ENCODE peak calls at places on chromosomes 4 and X, in six cellular contexts. E, N, U, B, Q and V are unnamed samples.
A peak's percentile ranks its signal among the peaks of the same experiment; 100 is the strongest.

GRCh38 chr4:48641401-48641800 is 138.7 kb downstream of the FRYL start:
- DNase-seq in E (no peak), N (no peak), U (no peak), B (no peak), Q (no peak), V (no peak)

GRCh38 chr4:108160741-108161352 is 7.9 kb downstream of the LEF1 start:
- DNase-seq in E (no peak), N (no peak), U (no peak), B (no peak), Q (no peak), V (no peak)

GRCh38 chrX:107894038-107894437 is 68.4 kb downstream of the MID2 start:
- DNase-seq in E (peak; percentile 40), N (no peak), U (peak; percentile 69), B (peak; percentile 77), Q (no peak), V (peak; percentile 11)

GRCh38 chrX:41799661-41800060 is 75.7 kb downstream of the GPR82 start:
- DNase-seq in E (no peak), N (no peak), U (no peak), B (no peak), Q (no peak), V (no peak)

GRCh38 chr4:40455340-40455902 is 120.3 kb downstream of the CHRNA9 start:
- DNase-seq in E (no peak), N (no peak), U (peak; percentile 8), B (peak; percentile 50), Q (no peak), V (no peak)

GRCh38 chr4:109303141-109303499 is 662 bp upstream of the COL25A1 start:
- DNase-seq in E (no peak), N (peak; percentile 14), U (no peak), B (no peak), Q (no peak), V (no peak)

GRCh38 chrX:13518126-13518525 is 51.3 kb upstream of the EGFL6 start:
- DNase-seq in E (no peak), N (no peak), U (no peak), B (peak; percentile 3), Q (no peak), V (no peak)

GRCh38 chr4:157204634-157205244 is 15.8 kb upstream of the GRIA2 start:
- DNase-seq in E (no peak), N (no peak), U (peak; percentile 19), B (peak; percentile 44), Q (no peak), V (no peak)

GRCh38 chr4:124903995-124904722 is 191.6 kb upstream of the ANKRD50 start:
- DNase-seq in E (peak; percentile 54), N (no peak), U (peak; percentile 72), B (peak; percentile 71), Q (no peak), V (peak; percentile 54)

GRCh38 chr4:4249876-4250275 is 1.9 kb upstream of the TMEM128 start:
- DNase-seq in E (no peak), N (no peak), U (no peak), B (no peak), Q (no peak), V (no peak)

GRCh38 chrX:133215747-133216146 is 2.4 kb downstream of the TFDP3 start:
- DNase-seq in E (peak; percentile 7), N (no peak), U (peak; percentile 31), B (peak; percentile 53), Q (no peak), V (no peak)

DNA sequence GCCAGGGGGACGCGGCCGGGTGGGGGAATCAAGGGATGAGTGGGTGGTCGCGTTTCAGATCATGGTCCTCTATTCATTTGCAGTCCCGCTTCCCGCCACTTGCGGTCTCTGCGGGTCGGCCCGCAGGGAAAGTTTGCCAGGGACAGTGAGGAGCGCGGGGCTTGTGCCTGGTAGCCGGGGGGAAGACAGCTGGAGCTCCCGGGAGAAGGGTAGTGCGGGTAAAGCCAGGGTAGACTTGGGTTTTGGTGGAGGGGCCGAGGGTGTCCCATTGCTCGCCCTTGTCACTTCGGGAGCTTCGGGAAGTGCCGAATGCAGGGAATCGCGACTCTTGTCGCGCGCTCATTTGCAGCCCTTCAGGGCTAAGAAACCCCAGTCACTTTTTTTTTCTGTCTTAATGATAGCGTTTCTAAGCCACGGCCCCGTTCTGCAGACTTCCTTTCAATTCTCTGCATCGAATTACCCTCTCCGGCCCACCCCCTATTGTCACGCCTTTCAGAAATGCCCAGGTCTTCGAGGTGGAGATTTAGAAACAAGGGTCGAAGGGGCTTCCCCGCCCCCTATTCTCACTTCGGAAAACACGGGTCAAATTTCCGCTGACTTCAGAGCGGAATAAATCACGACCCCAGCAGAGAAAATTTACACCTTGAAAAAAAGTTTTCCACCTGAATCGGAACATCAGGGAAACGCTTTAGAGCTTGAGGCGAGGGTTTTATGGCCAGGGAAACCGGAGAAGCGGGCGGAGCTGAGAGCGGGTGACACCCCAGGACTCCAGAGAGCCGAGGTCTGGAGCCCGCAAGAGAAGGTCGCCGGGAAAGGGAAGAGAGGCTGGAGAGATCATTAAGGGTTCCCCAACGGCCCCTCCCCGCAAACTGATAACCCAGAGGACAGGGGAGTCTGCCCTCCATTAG is 1.4 kb downstream of the SHISA3 start:
- DNase-seq in E (no peak), N (no peak), U (no peak), B (peak; percentile 9), Q (no peak), V (no peak)
- TF ChIP-seq CTCF in E (peak; percentile 17), N (no peak), U (no peak), B (no peak), Q (no peak), V (no peak)

GRCh38 chrX:36898301-36898700 is 109.9 kb upstream of the FAM47C start:
- DNase-seq in E (no peak), N (no peak), U (peak; percentile 7), B (peak; percentile 30), Q (no peak), V (no peak)
- TF ChIP-seq CTCF in E (peak; percentile 36), N (no peak), U (peak; percentile 49), B (peak; percentile 67), Q (no peak), V (no peak)

DNA sequence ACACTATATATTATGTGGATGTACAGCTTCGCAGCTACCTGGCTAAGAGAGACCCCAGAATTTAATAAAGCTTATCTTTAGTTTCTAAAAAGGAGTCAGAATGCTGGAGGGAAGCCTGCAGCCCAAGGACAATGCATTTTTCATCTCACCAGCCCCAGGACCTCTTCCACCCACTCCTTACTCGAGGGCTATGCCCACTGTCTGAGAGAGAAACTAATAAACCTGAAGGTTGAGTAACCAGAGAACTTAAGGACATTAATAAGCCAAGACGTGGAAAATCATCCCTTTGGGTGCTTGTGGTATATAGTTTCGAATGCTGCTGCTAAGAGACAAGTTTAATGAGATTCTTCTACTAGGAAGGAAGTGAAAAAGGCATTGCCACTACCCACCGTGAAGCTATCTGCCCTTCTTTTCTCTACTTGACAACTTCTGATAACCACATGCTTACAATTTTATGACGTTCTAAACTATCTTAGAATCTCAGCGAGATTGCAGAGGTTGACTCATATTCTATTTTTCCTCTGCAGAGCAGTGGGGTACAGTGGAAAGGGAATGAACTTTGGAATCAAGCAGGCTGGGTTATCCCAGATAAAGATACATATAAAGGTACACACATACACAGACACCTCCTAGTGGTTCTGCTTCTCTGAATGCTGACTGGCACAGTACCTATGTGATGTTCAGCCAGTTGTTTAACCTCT is 3.3 kb downstream of the RELL1 start:
- DNase-seq in E (peak; percentile 29), N (no peak), U (no peak), B (no peak), Q (no peak), V (no peak)
- TF ChIP-seq CTCF in E (peak; percentile 22), N (no peak), U (no peak), B (peak; percentile 17), Q (no peak), V (no peak)

GRCh38 chr4:86004030-86004429 is 355.8 kb downstream of the MAPK10 start:
- DNase-seq in E (no peak), N (no peak), U (no peak), B (no peak), Q (no peak), V (no peak)

GRCh38 chr4:86005998-86006397 is 353.9 kb downstream of the MAPK10 start:
- DNase-seq in E (no peak), N (no peak), U (no peak), B (no peak), Q (no peak), V (no peak)

GRCh38 chr4:86011117-86011516 is 348.7 kb downstream of the MAPK10 start:
- DNase-seq in E (peak; percentile 95), N (no peak), U (peak; percentile 99), B (no peak), Q (peak; percentile 94), V (no peak)

GRCh38 chr4:86007042-86007441 is 352.8 kb downstream of the MAPK10 start:
- DNase-seq in E (no peak), N (no peak), U (peak; percentile 11), B (no peak), Q (no peak), V (no peak)
- TF ChIP-seq CTCF in E (no peak), N (no peak), U (no peak), B (no peak), Q (no peak), V (no peak)

DNA sequence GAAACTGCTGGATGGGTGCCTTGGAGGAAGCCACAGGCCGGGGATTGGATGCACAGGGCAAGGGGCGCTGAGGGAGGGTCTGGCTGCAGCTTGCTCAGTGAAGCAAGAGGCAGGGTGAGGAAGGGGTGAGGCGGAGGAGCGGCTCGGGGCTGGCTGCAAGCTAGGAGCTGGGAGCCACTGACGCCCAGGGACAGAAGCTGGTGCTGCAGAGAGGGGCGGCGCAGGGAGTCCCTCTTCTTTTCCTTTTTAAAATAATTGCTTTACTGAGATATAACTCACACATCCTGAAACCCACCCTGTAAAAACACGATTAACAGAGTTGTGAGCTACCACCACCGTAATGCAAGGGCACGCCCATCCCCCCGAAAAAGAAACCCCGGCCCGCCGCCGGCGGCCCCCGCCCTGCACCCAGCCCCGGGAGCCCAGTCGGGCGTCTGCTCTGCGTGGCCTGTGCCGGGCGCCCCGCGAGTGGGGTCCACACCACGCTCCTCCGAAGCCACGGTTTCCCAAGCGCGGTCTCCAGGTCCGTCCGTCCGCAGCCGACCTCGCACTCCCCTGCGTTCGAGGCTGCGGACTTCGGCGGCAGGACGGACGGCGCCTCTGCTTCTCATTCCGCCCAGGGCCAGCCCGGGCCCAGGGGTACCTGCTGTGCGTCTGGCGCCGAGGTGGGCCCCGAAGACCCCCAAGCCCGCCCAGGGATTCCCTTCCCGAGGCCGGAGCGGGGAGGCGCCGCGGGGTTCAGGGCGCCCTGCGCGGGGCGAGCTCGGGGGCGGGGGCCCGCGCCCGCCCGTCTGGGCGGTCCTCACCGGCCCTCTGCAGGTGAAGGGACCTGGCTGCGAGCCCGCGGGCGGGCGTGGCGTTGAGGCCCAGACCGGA is 865 bp upstream of the UVSSA start:
- DNase-seq in E (peak; percentile 40), N (peak; percentile 59), U (peak; percentile 17), B (peak; percentile 33), Q (no peak), V (no peak)
- TF ChIP-seq CTCF in E (no peak), N (no peak), U (no peak), B (peak; percentile 37), Q (peak; percentile 41), V (no peak)

DNA sequence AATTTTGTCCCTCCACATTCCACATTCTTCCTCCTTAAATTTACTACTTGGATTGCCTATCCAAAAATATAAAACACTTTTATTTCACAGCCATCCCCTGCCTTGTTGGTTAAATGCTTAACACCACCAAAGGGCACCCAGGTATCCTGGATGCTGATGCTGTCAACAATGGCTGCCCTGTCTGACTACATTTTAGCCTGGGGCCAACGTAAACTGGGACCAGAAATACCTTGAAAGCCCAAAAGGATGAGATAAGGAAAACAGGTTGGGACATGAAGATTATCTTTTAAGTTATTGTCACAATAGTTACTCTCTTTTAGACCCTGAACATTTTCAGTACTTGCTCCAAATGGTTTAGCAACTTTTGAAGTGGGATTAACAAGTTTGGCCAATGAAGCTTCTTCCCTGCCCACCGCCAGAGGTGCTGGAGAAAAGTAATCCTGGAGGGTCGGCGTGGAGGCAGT is 775 bp upstream of the YIPF6 start:
- DNase-seq in E (no peak), N (no peak), U (peak; percentile 8), B (peak; percentile 7), Q (no peak), V (no peak)
- TF ChIP-seq CTCF in E (peak; percentile 47), N (no peak), U (no peak), B (peak; percentile 30), Q (peak; percentile 7), V (no peak)